ENCODE peak calls at places on chromosomes 16 and 17, in four cellular contexts. R, H, P and C are unnamed samples.

GRCh38 chr16:23771642-23772041 is 16.8 kb downstream of the CHP2 start:
- DNase-seq in H (no peak), P (no peak), R (no peak), C (peak)

GRCh38 chr16:17213025-17213424 is 257.7 kb downstream of the XYLT1 start:
- DNase-seq in P (no peak), R (no peak), H (no peak), C (no peak)

GRCh38 chr16:54067317-54068065 is 219.1 kb downstream of the IRX3 start:
- DNase-seq in P (no peak), H (no peak), R (no peak), C (no peak)

GRCh38 chr17:55433029-55433628 is 11.5 kb upstream of the MMD start:
- DNase-seq in H (no peak), P (no peak), R (peak), C (peak)

GRCh38 chr17:79509008-79509407 is 101.8 kb downstream of the RBFOX3 start:
- DNase-seq in R (no peak), H (no peak), P (no peak), C (no peak)

GRCh38 chr17:16475196-16475704 is 16.7 kb downstream of the LRRC75A start:
- DNase-seq in R (no peak), H (no peak), P (no peak), C (no peak)

GRCh38 chr16:399278-400019 is 2.2 kb upstream of the DECR2 start:
- DNase-seq in P (no peak), H (no peak), R (no peak), C (no peak)

GRCh38 chr16:51155199-51155607 is 4.1 kb upstream of the SALL1 start:
- DNase-seq in H (peak), R (no peak), P (no peak), C (no peak)

GRCh38 chr17:4738136-4739121 is 1.2 kb upstream of the ZMYND15 start:
- DNase-seq in P (no peak), R (peak), H (no peak), C (peak)

GRCh38 chr16:30382398-30383015 is at the start of gene SEPTIN1:
- DNase-seq in P (no peak), R (no peak), H (no peak), C (no peak)

GRCh38 chr17:14304222-14304844 is 3.5 kb downstream of the HS3ST3B1 start:
- DNase-seq in H (no peak), R (no peak), P (no peak), C (no peak)

GRCh38 chr17:34519286-34519685 is 60.1 kb upstream of the TMEM132E start:
- DNase-seq in P (no peak), R (no peak), H (no peak), C (no peak)

GRCh38 chr16:3056336-3057180 is 8.9 kb upstream of the IL32 start:
- DNase-seq in P (no peak), H (no peak), R (no peak), C (no peak)

GRCh38 chr17:30939059-30939689 is 17.4 kb downstream of the ADAP2 start:
- DNase-seq in H (no peak), R (no peak), P (no peak), C (no peak)

GRCh38 chr16:52799149-52799548 is 252.2 kb upstream of the TOX3 start:
- DNase-seq in P (no peak), H (no peak), R (no peak), C (no peak)

GRCh38 chr16:4477966-4478365 is 1.8 kb downstream of the HMOX2 start:
- DNase-seq in H (no peak), R (peak), P (no peak), C (peak)

GRCh38 chr17:74691151-74691550 is 21.6 kb downstream of the CD300LF start:
- DNase-seq in R (no peak), H (no peak), P (no peak), C (no peak)

DNA sequence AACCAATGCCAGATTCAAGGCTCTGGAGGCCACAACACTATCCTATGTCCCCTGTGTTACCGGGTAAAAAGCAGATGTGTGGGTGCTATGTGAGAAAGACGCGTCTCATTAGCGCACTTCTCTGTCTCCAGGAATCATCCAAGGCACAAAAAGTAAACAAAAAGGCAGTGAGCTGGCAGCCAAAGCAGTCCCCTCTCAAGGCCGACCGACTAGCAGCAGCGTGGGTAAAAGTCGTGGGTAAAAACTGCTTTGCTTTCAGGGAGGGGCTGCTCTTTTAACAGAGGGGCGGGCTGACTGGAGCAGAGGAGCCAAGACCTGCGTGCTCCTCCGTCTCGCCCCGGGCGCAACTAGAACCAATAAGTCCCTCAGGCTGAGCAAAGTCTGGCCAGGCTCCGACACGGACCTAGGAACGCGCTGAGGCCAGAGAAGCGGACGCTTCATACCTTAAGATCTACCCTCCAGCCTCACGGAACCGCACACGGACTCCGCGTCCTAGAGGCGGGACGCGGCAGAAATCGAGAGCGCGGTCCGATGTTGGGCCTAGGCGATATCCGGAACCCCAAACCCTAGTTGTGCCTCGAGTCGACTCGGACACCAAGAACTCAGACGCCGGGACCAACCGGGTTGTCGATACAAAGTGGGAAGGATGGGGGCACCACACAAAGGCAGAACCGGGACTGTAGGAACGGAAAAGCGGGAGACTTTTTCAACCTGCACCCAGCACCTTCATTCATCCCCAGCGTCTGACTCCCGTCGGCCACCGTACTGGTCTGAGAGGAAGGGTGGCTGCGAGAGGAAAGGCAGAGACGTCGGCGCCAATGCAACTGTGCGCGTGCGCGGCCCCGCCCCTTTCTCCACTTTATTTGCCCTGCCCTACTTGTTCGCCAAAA is at the start of gene INTS2:
- DNase-seq in P (peak), H (peak), R (peak), C (peak)
- TF ChIP-seq CTCF in P (no peak), H (no peak), R (no peak), C (no peak)

DNA sequence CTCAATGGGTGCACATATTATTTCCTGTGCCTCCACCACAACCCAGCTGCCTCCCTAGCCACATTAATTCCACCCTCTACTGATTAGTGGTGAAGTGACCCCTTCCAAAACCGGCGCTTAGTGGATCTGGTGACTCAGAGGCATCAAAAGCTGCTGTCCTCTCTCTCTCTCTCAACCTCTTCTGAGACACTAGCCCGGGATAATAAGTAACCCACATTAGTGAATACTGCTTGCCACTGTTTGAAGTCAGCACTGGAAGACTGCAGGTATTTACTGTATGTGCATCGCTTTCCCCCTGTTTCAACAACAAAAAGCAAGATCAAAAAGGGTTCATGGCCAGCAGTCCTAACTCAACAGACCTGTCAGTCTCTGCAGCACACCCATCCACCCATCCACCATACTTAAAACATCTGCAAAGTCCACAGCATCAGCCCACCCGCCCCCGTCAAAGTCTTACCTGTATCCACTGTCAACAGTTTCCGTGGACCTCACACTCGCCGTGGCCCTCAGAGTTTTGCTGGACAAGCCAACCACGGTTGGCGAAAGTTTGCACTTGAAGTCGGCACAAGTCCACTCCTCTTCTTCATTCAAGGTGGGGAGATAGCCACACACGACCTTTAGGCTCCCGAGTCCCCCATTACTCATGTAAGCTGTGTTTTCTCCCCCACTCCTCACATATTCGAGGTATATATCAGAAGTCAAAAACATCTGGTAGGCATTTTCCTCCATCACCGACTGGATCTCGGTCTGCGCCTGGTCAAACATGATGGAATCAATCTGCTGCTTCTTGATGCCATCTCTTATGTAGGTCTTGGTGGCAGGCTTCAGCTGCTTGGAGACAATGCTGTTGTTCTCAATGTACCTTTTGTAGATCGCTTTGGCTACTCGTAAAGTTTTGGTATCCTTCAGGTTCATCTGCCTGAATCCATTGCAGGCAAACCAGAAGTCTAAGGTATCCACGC is 3.8 kb downstream of the AXIN2 start:
- DNase-seq in P (no peak), R (no peak), H (no peak), C (no peak)
- H3K27ac ChIP-seq in P (no peak), R (no peak), H (no peak), C (no peak)

GRCh38 chr16:1530883-1531637 is 2.4 kb upstream of the TMEM204 start:
- DNase-seq in R (no peak), P (peak), H (peak), C (no peak)
- TF ChIP-seq CTCF in R (no peak), P (no peak), H (no peak), C (no peak)

DNA sequence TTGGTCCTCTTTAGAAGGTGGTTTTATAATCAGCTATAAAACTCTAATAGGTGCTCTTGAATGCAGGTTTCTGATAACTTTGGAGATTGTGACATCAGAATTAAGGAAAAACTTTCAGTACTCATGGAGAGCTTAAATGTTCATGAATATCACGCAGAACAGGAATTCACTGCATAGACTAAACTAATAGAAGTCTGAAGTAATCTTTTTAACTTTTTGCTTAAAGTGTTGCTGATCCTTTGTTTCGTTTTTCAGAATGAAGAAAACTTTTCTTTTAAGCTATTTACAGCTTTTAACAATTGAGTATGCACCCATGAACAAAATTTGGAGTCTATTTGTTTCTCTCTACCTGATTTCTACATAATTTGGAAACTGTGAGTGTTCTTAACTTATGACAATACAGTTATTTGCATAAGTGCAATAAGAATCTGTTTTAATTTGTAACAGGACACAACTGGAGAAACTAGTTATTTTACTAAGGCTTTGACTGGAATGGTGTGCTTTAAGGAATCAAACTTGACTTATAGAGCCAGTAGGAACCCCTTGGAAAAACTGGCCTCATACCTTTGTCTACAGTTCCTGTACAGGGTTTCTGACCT is 17.0 kb upstream of the TRIM25 start:
- DNase-seq in P (no peak), H (no peak), R (no peak), C (no peak)
- H3K27ac ChIP-seq in P (no peak), H (no peak), R (no peak), C (no peak)

GRCh38 chr17:65230040-65230439 is 92.9 kb downstream of the RGS9 start:
- DNase-seq in R (no peak), H (no peak), P (no peak), C (no peak)

GRCh38 chr17:65229596-65229995 is 92.4 kb downstream of the RGS9 start:
- DNase-seq in P (no peak), H (no peak), R (no peak), C (no peak)

GRCh38 chr17:65228734-65229390 is 91.7 kb downstream of the RGS9 start:
- DNase-seq in R (peak), P (no peak), H (no peak), C (no peak)

GRCh38 chr17:65231662-65232335 is 94.6 kb downstream of the RGS9 start:
- DNase-seq in P (peak), R (peak), H (peak), C (peak)

GRCh38 chr17:65231086-65231485 is 93.9 kb downstream of the RGS9 start:
- DNase-seq in P (no peak), R (no peak), H (no peak), C (no peak)
- TF ChIP-seq CTCF in P (no peak), R (no peak), H (no peak), C (no peak)

GRCh38 chr17:44602390-44602789 is 45.1 kb downstream of the FZD2 start:
- DNase-seq in P (no peak), R (no peak), H (no peak), C (no peak)

GRCh38 chr17:44598932-44599297 is 41.6 kb downstream of the FZD2 start:
- DNase-seq in R (no peak), H (no peak), P (no peak), C (no peak)

GRCh38 chr17:44598329-44598728 is 41.0 kb downstream of the FZD2 start:
- DNase-seq in R (no peak), P (no peak), H (no peak), C (no peak)

GRCh38 chr17:44601574-44602372 is 44.5 kb downstream of the FZD2 start:
- DNase-seq in R (no peak), H (no peak), P (no peak), C (no peak)

DNA sequence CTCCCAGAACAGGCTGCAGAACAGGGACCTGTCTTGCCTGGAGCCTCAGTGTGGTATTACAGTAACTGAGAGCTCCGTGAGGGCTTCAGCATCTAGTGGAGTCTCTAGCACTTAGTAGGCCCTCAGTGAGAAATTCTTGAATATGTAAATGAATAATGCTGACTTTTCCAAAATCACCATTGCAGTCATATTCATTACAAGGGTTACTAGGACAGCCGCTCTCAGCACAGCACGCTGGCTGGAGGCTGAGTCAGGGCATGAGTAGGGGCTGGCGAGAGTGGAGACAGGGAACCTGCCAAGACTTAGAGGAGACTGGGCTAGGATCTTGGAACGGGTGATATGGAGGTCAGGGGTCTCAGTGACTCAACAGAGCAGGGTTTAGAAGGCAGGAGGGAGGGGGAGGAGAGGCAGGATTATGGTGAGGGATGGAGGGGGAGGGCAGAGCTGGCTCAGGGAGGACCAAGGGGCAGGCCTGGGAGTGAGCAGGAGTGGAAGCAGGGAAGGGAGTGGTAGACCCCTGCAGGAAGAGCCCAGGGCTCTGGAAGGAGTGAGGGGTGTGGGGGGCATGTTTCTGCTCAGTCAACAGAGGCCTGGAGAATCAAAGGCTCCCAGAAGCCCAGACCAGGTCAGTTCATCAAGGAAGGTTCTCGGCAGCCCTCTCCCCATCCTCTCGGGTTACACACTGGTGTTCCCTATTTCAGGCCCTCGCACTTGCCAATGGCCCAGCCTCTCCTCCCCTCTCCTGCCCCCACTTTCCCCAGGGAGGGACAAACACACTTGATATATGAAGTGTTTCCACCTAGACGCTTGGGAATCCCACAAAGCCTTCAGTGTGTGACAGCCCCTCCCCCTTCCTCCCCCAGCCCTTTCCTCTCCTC is 42.3 kb downstream of the FZD2 start:
- DNase-seq in P (peak), H (peak), R (peak), C (peak)
- H3K27ac ChIP-seq in P (peak), H (peak), R (peak), C (no peak)

GRCh38 chr16:66991545-66992077 is 3.2 kb downstream of the CES4A start:
- DNase-seq in P (no peak), H (no peak), R (no peak), C (no peak)
- TF ChIP-seq CTCF in P (no peak), H (no peak), R (no peak), C (no peak)

GRCh38 chr17:28904800-28905199 is 1.9 kb upstream of the DHRS13 start:
- DNase-seq in R (no peak), H (no peak), P (no peak), C (no peak)
- H3K27ac ChIP-seq in R (no peak), H (no peak), P (no peak), C (peak)

GRCh38 chr17:73478768-73479424 is 165.3 kb downstream of the SDK2 start:
- DNase-seq in R (no peak), P (no peak), H (no peak), C (no peak)
- TF ChIP-seq CTCF in R (peak), P (no peak), H (no peak), C (no peak)

GRCh38 chr16:88782454-88783390 is 2.3 kb downstream of the PIEZO1 start:
- DNase-seq in P (no peak), R (peak), H (peak), C (peak)
- H3K27ac ChIP-seq in P (peak), R (peak), H (peak), C (peak)